ENCODE peak calls at places on chromosomes 1 and 21, in eight cellular contexts. G, M, H, A, B, R, E and Y are unnamed samples.

GRCh38 chr1:60847855-60848582 is 234.3 kb upstream of the NFIA start:
- DNase-seq in G (peak), M (no peak), H (no peak), A (no peak), B (no peak), R (no peak), E (no peak), Y (no peak)

GRCh38 chr1:193476748-193477147 is 290.3 kb upstream of the B3GALT2 start:
- DNase-seq in G (no peak), M (no peak), H (no peak), A (no peak), B (no peak), R (no peak), E (no peak), Y (no peak)

GRCh38 chr1:207649204-207649753 is 4.3 kb downstream of the CR1L start:
- DNase-seq in G (no peak), M (no peak), H (peak), A (no peak), B (no peak), R (no peak), E (no peak), Y (no peak)

GRCh38 chr21:27571706-27572105 is 604.8 kb upstream of the ADAMTS5 start:
- DNase-seq in G (no peak), M (peak), H (no peak), A (peak), B (peak), R (no peak), E (no peak), Y (no peak)

GRCh38 chr1:186540521-186540920 is 79.6 kb upstream of the PDC start:
- DNase-seq in G (no peak), M (no peak), H (no peak), A (no peak), B (no peak), R (no peak), E (no peak), Y (no peak)

GRCh38 chr1:167938083-167938482 is 1.2 kb upstream of the MPC2 start:
- DNase-seq in G (no peak), M (no peak), H (no peak), A (peak), B (no peak), R (no peak), E (peak), Y (no peak)

GRCh38 chr1:212967767-212968166 is 17.4 kb downstream of the VASH2 start:
- DNase-seq in G (peak), M (peak), H (peak), A (peak), B (peak), R (peak), E (peak), Y (no peak)

GRCh38 chr1:173714759-173715537 is at the start of gene KLHL20:
- DNase-seq in G (peak), M (peak), H (peak), A (peak), B (peak), R (peak), E (peak), Y (peak)

GRCh38 chr1:212688338-212689047 is 11.1 kb downstream of the BATF3 start:
- DNase-seq in G (peak), M (peak), H (no peak), A (no peak), B (peak), R (no peak), E (no peak), Y (no peak)

GRCh38 chr1:225437710-225438437 is 10.0 kb upstream of the LBR start:
- DNase-seq in G (no peak), M (peak), H (peak), A (peak), B (peak), R (no peak), E (peak), Y (no peak)

GRCh38 chr1:203628185-203628996 is 1.8 kb downstream of the ATP2B4 start:
- DNase-seq in G (peak), M (peak), H (peak), A (no peak), B (peak), R (peak), E (no peak), Y (no peak)

GRCh38 chr1:66370462-66370907 is 163.5 kb upstream of the SGIP1 start:
- DNase-seq in G (no peak), M (no peak), H (no peak), A (no peak), B (no peak), R (no peak), E (no peak), Y (no peak)

GRCh38 chr1:63537940-63538339 is 14.6 kb downstream of the EFCAB7 start:
- DNase-seq in G (peak), M (peak), H (no peak), A (peak), B (peak), R (no peak), E (no peak), Y (no peak)

GRCh38 chr1:100363831-100364230 is 11.5 kb downstream of the CDC14A start:
- DNase-seq in G (no peak), M (no peak), H (no peak), A (no peak), B (no peak), R (no peak), E (no peak), Y (no peak)

DNA sequence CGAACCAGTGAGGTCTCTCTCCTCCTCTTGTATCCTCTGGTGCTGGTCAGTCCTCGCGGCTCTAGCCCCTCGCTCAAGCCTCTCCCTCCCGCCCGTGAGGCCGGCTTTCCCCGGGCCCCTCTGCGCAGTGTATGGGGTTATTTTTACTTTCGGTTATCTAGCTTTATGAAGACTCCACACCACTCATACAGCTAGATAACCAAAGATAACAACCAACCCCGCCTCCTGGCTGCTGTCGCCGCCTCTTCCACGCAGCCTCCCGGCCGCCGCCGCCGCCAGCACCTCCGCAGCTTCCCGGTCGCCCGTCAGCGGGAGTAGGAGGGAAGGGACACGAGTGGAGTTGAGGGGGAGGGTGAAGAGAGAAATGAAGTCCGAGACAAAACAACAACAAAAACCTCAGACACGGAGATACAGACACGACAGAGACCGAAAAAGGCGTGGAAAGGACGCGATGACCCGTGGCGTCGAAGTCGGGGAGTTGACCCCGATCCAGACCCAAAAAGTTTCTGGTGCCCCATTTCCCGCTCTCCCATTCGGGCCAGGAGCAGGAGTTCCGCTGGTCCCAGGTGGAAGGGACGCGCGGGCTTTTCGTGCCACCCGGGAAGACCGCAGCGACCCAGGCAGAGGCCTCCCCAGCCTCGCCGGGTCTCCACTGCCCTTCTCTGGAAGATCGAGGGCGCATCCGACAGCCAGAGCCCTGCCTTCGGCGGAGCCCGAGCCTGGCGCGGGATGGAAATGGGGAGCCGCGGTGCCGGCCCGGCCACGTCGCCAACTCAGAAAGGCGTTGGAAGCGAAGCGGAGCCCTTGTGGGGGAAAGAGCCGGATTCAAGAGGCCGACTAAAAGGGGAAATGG is 51.4 kb downstream of the RHBG start:
- DNase-seq in G (no peak), M (no peak), H (peak), A (no peak), B (peak), R (no peak), E (no peak), Y (peak)
- TF ChIP-seq EZH2 in G (peak), M (peak), H (peak), A (no peak), B (peak), R (peak), E (no peak), Y (no peak)

GRCh38 chr1:26900815-26901511 is 696 bp upstream of the GPATCH3 start:
- DNase-seq in G (no peak), M (no peak), H (no peak), A (no peak), B (no peak), R (no peak), E (no peak), Y (no peak)

GRCh38 chr1:26894263-26894662 is 4.2 kb upstream of the GPN2 start:
- DNase-seq in G (no peak), M (no peak), H (no peak), A (no peak), B (no peak), R (no peak), E (no peak), Y (no peak)

GRCh38 chr1:26897351-26897750 is 2.9 kb downstream of the GPATCH3 start:
- DNase-seq in G (no peak), M (no peak), H (no peak), A (no peak), B (no peak), R (no peak), E (no peak), Y (no peak)

GRCh38 chr1:26900001-26900814 is at the start of gene GPATCH3:
- DNase-seq in G (peak), M (peak), H (peak), A (peak), B (peak), R (peak), E (peak), Y (peak)
- H2AFZ ChIP-seq in G (peak), M (peak), H (peak), A (peak), B (peak), R (peak), E (peak), Y (peak)

GRCh38 chr1:165592945-165593823 is 37.9 kb upstream of the MGST3 start:
- DNase-seq in G (peak), M (peak), H (peak), A (peak), B (peak), R (no peak), E (peak), Y (peak)
- TF ChIP-seq EZH2 in G (no peak), M (no peak), H (no peak), A (no peak), B (no peak), R (no peak), E (no peak), Y (no peak)

DNA sequence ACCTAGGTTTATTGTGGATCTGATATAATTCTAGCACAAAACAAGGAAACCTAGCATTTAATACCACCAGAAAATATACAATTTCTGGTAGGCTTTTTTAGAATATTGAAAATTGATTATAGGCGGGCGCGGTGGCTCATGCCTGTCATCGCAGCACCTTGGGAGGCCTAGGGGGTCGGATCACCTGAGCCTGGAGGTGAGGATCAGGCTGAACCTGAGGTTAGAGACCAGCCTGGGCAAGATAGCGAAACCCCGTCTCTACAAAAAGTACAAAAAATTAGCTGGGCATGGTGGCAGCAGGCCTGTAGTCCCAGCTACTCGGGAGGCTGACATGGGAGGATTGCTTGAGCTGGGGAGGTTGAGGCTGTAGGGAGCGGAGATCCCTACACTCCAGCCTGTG is 948 bp upstream of the COP1 start:
- DNase-seq in G (no peak), M (no peak), H (no peak), A (no peak), B (no peak), R (no peak), E (no peak), Y (peak)
- H2AFZ ChIP-seq in G (peak), M (peak), H (peak), A (peak), B (peak), R (peak), E (peak), Y (peak)

GRCh38 chr1:228734881-228735801 is at the start of gene RHOU:
- DNase-seq in G (peak), M (peak), H (peak), A (peak), B (peak), R (no peak), E (no peak), Y (peak)
- TF ChIP-seq EZH2 in G (no peak), M (peak), H (no peak), A (peak), B (no peak), R (no peak), E (no peak), Y (no peak)

DNA sequence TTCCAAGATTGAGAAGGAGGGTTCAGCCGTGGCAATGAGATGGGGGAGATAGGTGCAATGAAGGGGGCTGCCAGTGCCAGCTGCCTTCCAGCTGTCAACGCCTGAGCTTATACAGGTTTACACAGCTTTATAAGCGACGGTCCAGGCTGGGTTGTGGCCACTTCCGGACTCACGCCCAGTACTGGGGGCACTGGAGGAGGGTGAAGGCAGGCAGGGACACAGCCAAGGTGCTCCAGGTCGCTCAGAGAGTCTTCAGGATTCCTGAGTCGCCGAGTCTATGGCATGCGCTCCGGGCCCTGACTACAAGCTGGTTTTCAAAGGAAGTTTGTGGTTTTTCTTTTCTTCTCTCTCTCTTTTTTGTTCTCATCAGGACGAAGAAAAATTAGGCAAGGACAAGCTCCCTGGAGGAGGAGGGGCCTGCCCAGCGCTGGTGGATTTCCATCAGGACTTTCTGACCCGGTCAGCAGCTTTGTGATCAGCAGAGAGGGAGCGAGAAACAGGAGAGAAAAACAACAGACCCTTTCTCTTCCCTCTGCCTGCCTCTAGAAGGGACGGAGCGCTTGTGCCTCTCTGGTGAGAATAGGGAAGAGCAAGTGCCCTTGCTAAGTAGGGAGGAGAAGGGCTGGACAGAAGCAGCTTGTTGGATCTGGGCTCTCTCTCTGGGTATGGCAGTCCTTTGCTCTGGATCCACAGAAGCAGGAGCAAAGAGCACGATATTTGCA is at the start of gene MINDY1:
- DNase-seq in G (peak), M (peak), H (peak), A (peak), B (peak), R (peak), E (peak), Y (peak)
- H2AFZ ChIP-seq in G (peak), M (peak), H (peak), A (peak), B (peak), R (peak), E (peak), Y (peak)

GRCh38 chr1:86866665-86867064 is 47.3 kb downstream of the SELENOF start:
- DNase-seq in G (no peak), M (peak), H (no peak), A (no peak), B (peak), R (no peak), E (no peak), Y (no peak)
- TF ChIP-seq EZH2 in G (no peak), M (no peak), H (no peak), A (no peak), B (no peak), R (no peak), E (no peak), Y (no peak)

GRCh38 chr1:151825811-151826660 is 5.6 kb downstream of the RORC start:
- DNase-seq in G (peak), M (no peak), H (peak), A (no peak), B (no peak), R (no peak), E (peak), Y (no peak)

GRCh38 chr1:151828931-151829330 is 2.7 kb downstream of the RORC start:
- DNase-seq in G (peak), M (no peak), H (peak), A (peak), B (peak), R (no peak), E (peak), Y (no peak)

GRCh38 chr1:151829352-151830046 is 2.1 kb downstream of the RORC start:
- DNase-seq in G (no peak), M (no peak), H (no peak), A (no peak), B (no peak), R (no peak), E (no peak), Y (no peak)

GRCh38 chr1:151830055-151830454 is 1.5 kb downstream of the RORC start:
- DNase-seq in G (no peak), M (no peak), H (no peak), A (no peak), B (no peak), R (no peak), E (no peak), Y (no peak)

DNA sequence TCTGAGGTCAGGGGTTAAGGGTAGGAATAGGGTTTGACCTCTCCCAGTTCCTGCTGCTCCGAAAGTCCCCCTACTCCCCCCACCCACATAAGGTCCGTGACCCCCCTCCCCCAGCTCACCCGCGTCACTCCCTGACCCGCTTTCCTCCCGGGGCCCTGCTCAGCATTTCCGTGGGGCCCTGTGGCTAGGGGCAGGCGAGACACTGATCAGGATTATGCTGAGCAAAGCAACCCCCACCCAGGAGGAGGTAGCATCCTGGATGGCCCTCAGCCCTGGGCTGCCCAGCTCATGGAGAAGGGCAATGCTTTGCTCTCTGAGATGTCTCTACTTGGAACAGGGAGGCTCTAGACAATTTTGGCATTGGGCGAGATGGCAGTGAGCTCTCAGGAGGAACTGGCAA is 3.7 kb downstream of the RORC start:
- DNase-seq in G (no peak), M (no peak), H (no peak), A (no peak), B (no peak), R (no peak), E (no peak), Y (no peak)
- H2AFZ ChIP-seq in G (no peak), M (no peak), H (no peak), A (no peak), B (no peak), R (no peak), E (no peak), Y (no peak)

GRCh38 chr1:46489169-46489637 is 433 bp upstream of the DMBX1 start:
- DNase-seq in G (peak), M (no peak), H (no peak), A (peak), B (no peak), R (no peak), E (peak), Y (no peak)
- TF ChIP-seq EZH2 in G (peak), M (peak), H (peak), A (no peak), B (no peak), R (peak), E (no peak), Y (peak)

DNA sequence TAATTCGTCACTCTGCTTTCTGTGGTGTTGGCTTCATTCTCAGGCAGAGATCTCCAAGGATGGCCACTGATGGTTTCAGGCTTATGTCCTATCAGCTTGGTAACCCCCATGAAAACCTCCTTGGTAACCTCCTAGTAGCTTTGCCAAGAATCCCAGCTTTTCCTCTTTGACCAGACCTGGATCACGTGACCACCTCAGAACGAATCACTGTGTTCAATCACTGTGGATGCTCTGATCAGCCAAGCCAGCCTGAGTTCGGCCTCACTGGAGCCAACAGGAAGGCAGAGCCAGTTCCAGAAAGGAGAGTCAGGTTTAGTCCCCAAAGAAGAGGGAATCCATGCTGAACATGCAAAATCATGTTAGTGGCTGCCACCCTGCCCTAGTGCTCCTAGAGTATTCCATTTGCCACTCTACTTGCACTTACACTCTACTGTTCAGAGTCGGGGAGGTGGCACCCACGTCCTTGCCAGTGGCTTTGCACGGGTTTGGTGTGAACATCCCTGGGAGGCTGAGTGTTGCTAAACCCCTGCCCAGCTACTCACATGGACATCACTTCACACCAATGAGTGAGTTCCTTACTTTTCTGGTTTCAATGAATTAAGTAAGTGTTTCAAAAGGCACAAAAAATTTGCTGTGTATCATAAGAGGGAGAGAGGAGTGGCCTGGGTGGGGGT is 33.5 kb upstream of the SSBP3 start:
- DNase-seq in G (no peak), M (no peak), H (no peak), A (no peak), B (peak), R (no peak), E (no peak), Y (no peak)
- H2AFZ ChIP-seq in G (no peak), M (no peak), H (peak), A (peak), B (no peak), R (peak), E (no peak), Y (no peak)